ENCODE peak calls at places on chromosome 13, in six cellular contexts. One of them, this sample, is unnamed.

GRCh38 chr13:62799931-62800436 is 1384.3 kb upstream of the PCDH20 start:
- DNase-seq in uterus: no peak
- DNase-seq in upper lobe of left lung: no peak
- DNase-seq in esophagus squamous epithelium: no peak
- DNase-seq in NB4: no peak
- DNase-seq in tibial nerve: no peak
- DNase-seq in this sample: no peak

GRCh38 chr13:74629985-74630384 is 495.8 kb upstream of the KLF12 start:
- DNase-seq in NB4: no peak
- DNase-seq in esophagus squamous epithelium: no peak
- DNase-seq in upper lobe of left lung: no peak
- DNase-seq in uterus: no peak
- DNase-seq in tibial nerve: no peak
- DNase-seq in this sample: no peak

GRCh38 chr13:27969073-27969865 is at the start of gene CDX2:
- DNase-seq in NB4: peak; percentile 50
- DNase-seq in tibial nerve: no peak
- DNase-seq in uterus: no peak
- DNase-seq in esophagus squamous epithelium: no peak
- DNase-seq in upper lobe of left lung: no peak
- DNase-seq in this sample: no peak

GRCh38 chr13:39788097-39788496 is 132.6 kb downstream of the COG6 start:
- DNase-seq in tibial nerve: no peak
- DNase-seq in esophagus squamous epithelium: no peak
- DNase-seq in uterus: no peak
- DNase-seq in upper lobe of left lung: no peak
- DNase-seq in NB4: no peak
- DNase-seq in this sample: no peak

GRCh38 chr13:112255550-112256120 is 120.5 kb upstream of the SPACA7 start:
- DNase-seq in tibial nerve: no peak
- DNase-seq in uterus: no peak
- DNase-seq in esophagus squamous epithelium: no peak
- DNase-seq in upper lobe of left lung: peak; percentile 41
- DNase-seq in NB4: no peak
- DNase-seq in this sample: peak; percentile 6

GRCh38 chr13:93270769-93271753 is 44.5 kb downstream of the GPC6 start:
- DNase-seq in tibial nerve: no peak
- DNase-seq in uterus: no peak
- DNase-seq in esophagus squamous epithelium: no peak
- DNase-seq in upper lobe of left lung: no peak
- DNase-seq in NB4: no peak
- DNase-seq in this sample: no peak

GRCh38 chr13:89982406-89983085 is 1364.9 kb upstream of the MIR17HG start:
- DNase-seq in NB4: no peak
- DNase-seq in tibial nerve: no peak
- DNase-seq in esophagus squamous epithelium: no peak
- DNase-seq in upper lobe of left lung: no peak
- DNase-seq in uterus: no peak
- DNase-seq in this sample: no peak

GRCh38 chr13:67549331-67549730 is 319.2 kb upstream of the PCDH9 start:
- DNase-seq in uterus: no peak
- DNase-seq in upper lobe of left lung: no peak
- DNase-seq in esophagus squamous epithelium: no peak
- DNase-seq in tibial nerve: no peak
- DNase-seq in NB4: peak; percentile 27
- DNase-seq in this sample: no peak

GRCh38 chr13:48456546-48456945 is 43.6 kb upstream of the LPAR6 start:
- DNase-seq in uterus: no peak
- DNase-seq in esophagus squamous epithelium: no peak
- DNase-seq in upper lobe of left lung: peak; percentile 60
- DNase-seq in NB4: no peak
- DNase-seq in tibial nerve: no peak
- DNase-seq in this sample: no peak

GRCh38 chr13:20869540-20869939 is 33.0 kb downstream of the XPO4 start:
- DNase-seq in uterus: no peak
- DNase-seq in NB4: no peak
- DNase-seq in tibial nerve: no peak
- DNase-seq in upper lobe of left lung: no peak
- DNase-seq in esophagus squamous epithelium: no peak
- DNase-seq in this sample: no peak

GRCh38 chr13:21006141-21007005 is 55.0 kb downstream of the LATS2 start:
- DNase-seq in tibial nerve: no peak
- DNase-seq in NB4: no peak
- DNase-seq in uterus: no peak
- DNase-seq in upper lobe of left lung: no peak
- DNase-seq in esophagus squamous epithelium: no peak
- DNase-seq in this sample: peak; percentile 59

GRCh38 chr13:95862401-95862800 is 185.5 kb downstream of the DNAJC3 start:
- DNase-seq in NB4: no peak
- DNase-seq in tibial nerve: no peak
- DNase-seq in uterus: no peak
- DNase-seq in upper lobe of left lung: no peak
- DNase-seq in esophagus squamous epithelium: no peak
- DNase-seq in this sample: no peak

GRCh38 chr13:113922412-113923118 is 51.3 kb downstream of the C13orf46 start:
- DNase-seq in uterus: peak; percentile 6
- DNase-seq in upper lobe of left lung: no peak
- DNase-seq in esophagus squamous epithelium: no peak
- DNase-seq in NB4: no peak
- DNase-seq in tibial nerve: peak; percentile 12
- DNase-seq in this sample: peak; percentile 62

GRCh38 chr13:37869506-37869755 is 141 bp downstream of the TRPC4 start:
- DNase-seq in uterus: no peak
- DNase-seq in NB4: no peak
- DNase-seq in esophagus squamous epithelium: no peak
- DNase-seq in tibial nerve: no peak
- DNase-seq in upper lobe of left lung: no peak
- DNase-seq in this sample: no peak
- H3K4me3 ChIP-seq in uterus: peak overlapping the region; percentile 75
- H3K4me3 ChIP-seq in NB4: no peak overlapping the region
- H3K4me3 ChIP-seq in esophagus squamous epithelium: peak overlapping the region; percentile 40
- H3K4me3 ChIP-seq in tibial nerve: peak overlapping the region; percentile 52
- H3K4me3 ChIP-seq in upper lobe of left lung: no peak overlapping the region
- H3K4me3 ChIP-seq in this sample: no peak overlapping the region

GRCh38 chr13:44918323-44919102 is 70.8 kb downstream of the NUFIP1 start:
- DNase-seq in NB4: peak; percentile 93
- DNase-seq in tibial nerve: peak; percentile 75
- DNase-seq in uterus: peak; percentile 89
- DNase-seq in esophagus squamous epithelium: peak; percentile 53
- DNase-seq in upper lobe of left lung: peak; percentile 96
- DNase-seq in this sample: peak; percentile 87

GRCh38 chr13:44915962-44916361 is 73.3 kb downstream of the NUFIP1 start:
- DNase-seq in uterus: no peak
- DNase-seq in upper lobe of left lung: no peak
- DNase-seq in NB4: no peak
- DNase-seq in esophagus squamous epithelium: no peak
- DNase-seq in tibial nerve: no peak
- DNase-seq in this sample: no peak

GRCh38 chr13:44919103-44919804 is 70.0 kb downstream of the NUFIP1 start:
- DNase-seq in NB4: no peak
- DNase-seq in uterus: no peak
- DNase-seq in tibial nerve: no peak
- DNase-seq in upper lobe of left lung: no peak
- DNase-seq in esophagus squamous epithelium: no peak
- DNase-seq in this sample: no peak

GRCh38 chr13:44920013-44920412 is 69.3 kb downstream of the NUFIP1 start:
- DNase-seq in uterus: no peak
- DNase-seq in upper lobe of left lung: no peak
- DNase-seq in tibial nerve: no peak
- DNase-seq in NB4: peak; percentile 17
- DNase-seq in esophagus squamous epithelium: no peak
- DNase-seq in this sample: peak; percentile 11

DNA sequence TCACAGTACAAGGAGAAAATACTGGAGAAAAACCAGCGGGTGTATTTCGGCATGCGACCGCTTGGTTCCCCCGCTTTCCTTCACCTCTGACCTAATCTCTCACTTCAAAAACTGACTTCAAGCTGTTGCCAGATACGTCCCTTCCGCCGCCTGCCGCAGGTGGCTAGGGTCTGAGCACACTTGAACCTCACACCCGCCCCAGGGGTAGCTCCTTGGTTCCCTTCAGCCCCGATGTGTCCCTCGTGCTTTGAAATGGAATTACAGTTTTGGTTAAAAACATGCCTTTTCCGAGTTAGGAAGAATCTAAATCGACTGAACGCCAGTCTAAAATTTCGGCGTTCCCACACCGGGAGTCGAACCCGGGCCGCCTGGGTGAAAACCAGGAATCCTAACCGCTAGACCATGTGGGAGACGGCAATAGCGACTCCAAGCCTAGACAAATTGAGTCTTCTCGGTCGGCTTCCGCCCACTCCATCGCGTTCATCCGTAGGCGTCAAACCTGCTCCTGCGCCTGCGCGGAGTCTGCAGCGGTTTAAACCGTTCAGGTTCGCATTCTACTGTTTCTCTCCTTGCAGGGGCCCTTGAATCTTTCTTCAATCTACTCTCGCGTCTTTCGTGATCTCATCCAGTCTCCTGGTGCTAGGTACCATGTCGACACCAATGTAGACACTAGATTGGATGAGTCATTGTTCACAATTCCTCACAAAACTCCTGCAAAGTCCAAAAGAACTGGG is 71.5 kb downstream of the NUFIP1 start:
- DNase-seq in uterus: peak; percentile 98
- DNase-seq in NB4: peak; percentile 99
- DNase-seq in esophagus squamous epithelium: peak; percentile 77
- DNase-seq in upper lobe of left lung: peak; percentile 94
- DNase-seq in tibial nerve: peak; percentile 92
- DNase-seq in this sample: peak; percentile 100
- TF ChIP-seq POLR2A in uterus: peak; percentile 82
- TF ChIP-seq POLR2A in NB4: peak; percentile 84
- TF ChIP-seq POLR2A in esophagus squamous epithelium: peak; percentile 7
- TF ChIP-seq POLR2A in upper lobe of left lung: no peak
- TF ChIP-seq POLR2A in tibial nerve: peak; percentile 89
- TF ChIP-seq POLR2A in this sample: no peak

GRCh38 chr13:80399340-80400163 is 58.6 kb upstream of the SPRY2 start:
- DNase-seq in NB4: peak; percentile 73
- DNase-seq in esophagus squamous epithelium: no peak
- DNase-seq in upper lobe of left lung: no peak
- DNase-seq in tibial nerve: no peak
- DNase-seq in uterus: no peak
- DNase-seq in this sample: peak; percentile 19
- H3K4me3 ChIP-seq in NB4: no peak overlapping the region
- H3K4me3 ChIP-seq in esophagus squamous epithelium: no peak overlapping the region
- H3K4me3 ChIP-seq in upper lobe of left lung: no peak overlapping the region
- H3K4me3 ChIP-seq in tibial nerve: no peak overlapping the region
- H3K4me3 ChIP-seq in uterus: no peak overlapping the region
- H3K4me3 ChIP-seq in this sample: no peak overlapping the region

DNA sequence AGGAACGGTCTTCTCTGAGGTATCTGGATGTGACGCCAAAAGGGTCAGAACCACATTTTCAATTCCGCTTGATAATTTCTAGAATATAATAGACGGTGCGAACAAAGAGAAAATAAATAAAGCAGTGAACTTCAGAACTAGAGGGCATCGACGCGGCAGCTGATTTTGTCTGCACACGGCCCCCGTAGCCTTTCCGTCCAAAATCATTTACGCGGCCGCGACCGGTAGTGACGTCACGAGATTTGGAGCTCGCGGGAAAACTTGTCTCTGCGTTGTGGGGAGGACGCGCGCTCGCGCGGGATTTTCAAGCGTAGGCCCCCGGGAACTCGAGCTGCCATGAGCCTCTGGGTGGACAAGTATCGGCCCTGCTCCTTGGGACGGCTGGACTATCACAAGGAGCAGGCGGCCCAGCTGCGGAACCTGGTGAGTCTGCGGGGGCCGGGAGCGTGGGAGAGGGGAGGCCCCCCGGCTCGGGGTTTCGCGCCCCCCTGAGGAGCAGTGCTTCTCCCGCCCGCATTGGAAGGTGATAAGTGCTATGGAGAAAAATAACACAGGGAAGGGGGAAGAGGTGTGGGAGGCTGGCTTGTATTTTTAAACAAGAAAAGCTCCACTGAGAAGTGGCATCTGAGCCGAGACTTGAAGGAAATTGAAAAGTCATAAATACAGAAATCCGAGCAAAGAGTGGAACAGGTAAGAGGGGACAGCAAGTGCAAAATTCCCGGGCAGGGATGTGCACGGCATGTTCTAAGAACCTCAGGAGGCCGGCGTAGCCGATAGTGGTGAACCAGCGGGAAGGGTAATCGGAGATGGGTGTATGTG is at the start of gene RFC3:
- DNase-seq in NB4: peak; percentile 97
- DNase-seq in esophagus squamous epithelium: peak; percentile 59
- DNase-seq in uterus: peak; percentile 93
- DNase-seq in tibial nerve: peak; percentile 87
- DNase-seq in upper lobe of left lung: peak; percentile 95
- DNase-seq in this sample: peak; percentile 98
- TF ChIP-seq POLR2A in NB4: peak; percentile 96
- TF ChIP-seq POLR2A in esophagus squamous epithelium: no peak
- TF ChIP-seq POLR2A in uterus: peak; percentile 28
- TF ChIP-seq POLR2A in tibial nerve: peak; percentile 35
- TF ChIP-seq POLR2A in upper lobe of left lung: no peak
- TF ChIP-seq POLR2A in this sample: no peak

GRCh38 chr13:98507060-98507797 is 69.7 kb downstream of the STK24 start:
- DNase-seq in uterus: peak; percentile 62
- DNase-seq in tibial nerve: no peak
- DNase-seq in NB4: no peak
- DNase-seq in upper lobe of left lung: peak; percentile 48
- DNase-seq in esophagus squamous epithelium: no peak
- DNase-seq in this sample: no peak

GRCh38 chr13:98508280-98509074 is 68.4 kb downstream of the STK24 start:
- DNase-seq in NB4: no peak
- DNase-seq in upper lobe of left lung: no peak
- DNase-seq in uterus: no peak
- DNase-seq in esophagus squamous epithelium: no peak
- DNase-seq in tibial nerve: no peak
- DNase-seq in this sample: no peak

GRCh38 chr13:98504029-98504351 is 72.9 kb downstream of the STK24 start:
- DNase-seq in esophagus squamous epithelium: no peak
- DNase-seq in upper lobe of left lung: no peak
- DNase-seq in NB4: no peak
- DNase-seq in uterus: no peak
- DNase-seq in tibial nerve: no peak
- DNase-seq in this sample: no peak

GRCh38 chr13:98504371-98504963 is 72.4 kb downstream of the STK24 start:
- DNase-seq in upper lobe of left lung: no peak
- DNase-seq in tibial nerve: no peak
- DNase-seq in NB4: peak; percentile 53
- DNase-seq in uterus: no peak
- DNase-seq in esophagus squamous epithelium: no peak
- DNase-seq in this sample: no peak

DNA sequence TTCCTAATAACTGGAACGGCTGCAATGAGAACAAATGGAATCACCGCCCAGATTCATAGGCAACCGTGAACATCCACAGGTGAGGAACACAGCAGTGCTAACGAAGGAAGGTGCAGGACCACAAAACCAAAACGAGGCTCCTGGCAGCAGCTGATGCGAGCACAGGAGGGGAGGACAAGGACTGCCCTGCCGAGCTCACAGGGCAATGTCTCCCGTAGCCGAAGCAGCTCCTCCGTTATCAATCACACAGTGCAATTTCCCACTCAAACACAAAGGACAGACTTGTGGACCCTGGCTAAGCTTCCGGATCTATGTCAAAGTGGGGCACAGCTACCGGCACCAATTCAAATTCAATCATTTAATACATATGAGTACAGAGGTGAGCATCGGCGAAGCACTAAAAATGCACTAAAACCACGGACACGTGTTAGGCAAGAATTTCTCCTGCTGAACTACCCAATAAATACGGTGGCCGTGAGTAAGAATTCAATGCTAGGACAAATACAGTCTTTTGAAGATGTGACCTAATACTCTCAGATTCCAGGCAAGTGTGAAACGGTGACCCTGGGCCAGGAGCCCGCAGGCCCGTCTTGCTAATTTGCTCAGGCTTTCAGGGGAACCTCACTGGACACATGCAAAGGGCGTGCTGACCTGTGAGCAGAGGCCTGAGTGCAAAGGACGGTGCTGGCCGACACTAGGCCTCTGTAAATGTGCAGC is 70.4 kb downstream of the STK24 start:
- DNase-seq in esophagus squamous epithelium: no peak
- DNase-seq in NB4: no peak
- DNase-seq in upper lobe of left lung: peak; percentile 37
- DNase-seq in tibial nerve: no peak
- DNase-seq in uterus: no peak
- DNase-seq in this sample: no peak
- H3K4me3 ChIP-seq in esophagus squamous epithelium: no peak overlapping the region
- H3K4me3 ChIP-seq in NB4: no peak overlapping the region
- H3K4me3 ChIP-seq in upper lobe of left lung: no peak overlapping the region
- H3K4me3 ChIP-seq in tibial nerve: no peak overlapping the region
- H3K4me3 ChIP-seq in uterus: no peak overlapping the region
- H3K4me3 ChIP-seq in this sample: no peak overlapping the region

This sample was measured in lower leg skin.